ENCODE peak calls at places on chromosomes 3 and 15, in six cellular contexts. B is H1, H is endodermal cell, D is GM23248, I is PC-3, Z is keratinocyte. K is an unnamed sample.

GRCh38 chr3:151228291-151229125 is 25.5 kb upstream of the GPR171 start:
- DNase-seq in H (peak; percentile 52), B (no peak), I (peak; percentile 65), D (peak; percentile 82), Z (peak; percentile 21), K (peak; percentile 63)

GRCh38 chr15:38038659-38039442 is 104.4 kb downstream of the TMCO5A start:
- DNase-seq in I (peak; percentile 87), B (no peak), Z (peak; percentile 53), H (no peak), D (peak; percentile 94), K (peak; percentile 80)

GRCh38 chr15:31330111-31330785 is 3.6 kb downstream of the KLF13 start:
- DNase-seq in Z (no peak), D (no peak), B (no peak), I (no peak), H (no peak), K (no peak)

GRCh38 chr3:195081242-195081963 is 189.6 kb downstream of the XXYLT1 start:
- DNase-seq in B (no peak), D (no peak), I (no peak), Z (no peak), H (no peak), K (no peak)

GRCh38 chr3:152474585-152474984 is 205.9 kb downstream of the MBNL1 start:
- DNase-seq in H (peak; percentile 63), I (peak; percentile 74), B (no peak), D (peak; percentile 85), Z (no peak), K (peak; percentile 39)

GRCh38 chr3:9846931-9847488 is 3.2 kb upstream of the RPUSD3 start:
- DNase-seq in H (no peak), I (no peak), D (no peak), B (no peak), Z (no peak), K (no peak)

GRCh38 chr3:119098620-119099222 is 47.2 kb upstream of the TEX55 start:
- DNase-seq in H (no peak), Z (no peak), I (peak; percentile 81), B (no peak), D (peak; percentile 59), K (peak; percentile 23)

GRCh38 chr3:182843478-182843877 is 50.2 kb downstream of the ATP11B start:
- DNase-seq in I (peak; percentile 50), B (no peak), D (peak; percentile 4), Z (no peak), H (no peak), K (no peak)

GRCh38 chr3:112390783-112391641 is 58.1 kb downstream of the CD200 start:
- DNase-seq in D (peak; percentile 81), Z (no peak), B (no peak), H (peak; percentile 63), I (peak; percentile 51), K (peak; percentile 88)

GRCh38 chr3:30002782-30003181 is 603.6 kb upstream of the TGFBR2 start:
- DNase-seq in I (no peak), Z (no peak), D (peak; percentile 21), B (no peak), H (no peak), K (no peak)

GRCh38 chr3:99663981-99664380 is 25.6 kb downstream of the COL8A1 start:
- DNase-seq in D (no peak), B (no peak), I (peak; percentile 42), Z (no peak), H (no peak), K (no peak)

GRCh38 chr15:38674440-38674839 is 109.8 kb upstream of the RASGRP1 start:
- DNase-seq in H (no peak), B (no peak), D (no peak), Z (no peak), I (no peak), K (no peak)

DNA sequence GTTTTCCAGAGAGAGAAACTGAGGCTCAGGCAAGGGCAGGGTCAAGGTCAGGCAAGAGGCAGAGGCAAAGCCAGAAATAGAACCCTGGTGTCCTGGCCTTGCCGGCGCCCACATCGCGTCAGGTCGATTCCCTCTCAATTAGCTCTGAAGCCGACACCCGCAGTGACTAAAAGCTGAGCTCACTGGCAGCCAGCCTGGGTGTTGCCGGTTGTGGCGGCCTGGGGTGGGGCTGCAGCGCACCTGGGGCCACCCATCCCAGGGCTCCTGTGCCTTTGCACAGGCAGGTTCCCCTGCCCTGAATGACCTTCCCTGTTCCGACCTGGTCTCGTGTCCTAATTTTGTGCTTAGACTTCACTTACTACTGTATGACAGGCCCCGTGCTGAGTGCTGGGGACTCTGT is 6.2 kb downstream of the SEMA3F start:
- DNase-seq in I (peak; percentile 65), H (no peak), B (no peak), D (peak; percentile 32), Z (no peak), K (peak; percentile 69)
- H3K4me1 ChIP-seq in I (peaks cover 87% of the 10 kb centered on the region), H (peaks cover 36% of the 10 kb centered on the region), B (no peaks in the 10 kb centered on the region), D (peaks cover 28% of the 10 kb centered on the region), Z (peaks cover 91% of the 10 kb centered on the region), K (peaks cover 96% of the 10 kb centered on the region)

DNA sequence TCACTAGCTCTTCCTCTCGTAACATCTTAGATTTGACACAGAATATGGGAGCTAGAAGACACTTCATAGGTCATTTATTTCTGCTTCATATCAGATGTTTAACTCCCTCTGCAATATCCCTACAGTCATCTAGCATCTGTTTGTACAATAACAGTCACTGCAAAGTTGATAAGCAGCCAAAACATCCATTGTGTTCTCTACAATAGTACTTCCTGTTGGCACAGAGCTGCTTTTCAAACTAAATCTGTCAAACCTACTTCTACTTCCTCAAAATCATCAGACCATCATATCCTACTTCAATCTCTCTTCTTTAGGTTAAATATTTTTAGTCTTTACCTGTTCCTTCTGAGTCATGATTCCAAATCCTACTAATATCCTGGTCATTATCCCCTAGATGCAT is 233.2 kb downstream of the FGF12 start:
- DNase-seq in I (peak; percentile 27), H (no peak), D (no peak), B (no peak), Z (no peak), K (no peak)
- H3K9ac ChIP-seq in I (no peak overlapping the region), H (no peak overlapping the region), D (no peak overlapping the region), B (no peak overlapping the region), Z (no peak overlapping the region), K (no peak overlapping the region)

GRCh38 chr3:43919067-43919466 is 228.3 kb downstream of the ABHD5 start:
- DNase-seq in Z (no peak), I (peak; percentile 38), D (peak; percentile 51), B (no peak), H (no peak), K (peak; percentile 22)
- H3K4me1 ChIP-seq in Z (peaks cover 14% of the 10 kb centered on the region), I (peaks cover 10% of the 10 kb centered on the region), D (peaks cover 8% of the 10 kb centered on the region), B (peaks cover 11% of the 10 kb centered on the region), H (no peaks in the 10 kb centered on the region), K (peaks cover 6% of the 10 kb centered on the region)

GRCh38 chr3:73212683-73213082 is 151.2 kb downstream of the EBLN2 start:
- DNase-seq in H (no peak), B (no peak), Z (no peak), D (no peak), I (no peak), K (no peak)
- H3K9ac ChIP-seq in H (no peak overlapping the region), B (no peak overlapping the region), Z (no peak overlapping the region), D (no peak overlapping the region), I (no peak overlapping the region), K (no peak overlapping the region)